ENCODE peak calls at places on chromosomes 11 and 22, in nine cellular contexts. G is astrocyte; B is Peyer's patch; O is mucosa of descending colon; L is CD8-positive, alpha-beta memory T cell; S is IMR-90; K is spleen; E is breast epithelium; F is stomach. P is an unnamed sample. For H3K9me3 and H3K36me3, the result is how much of the 10 kb centered on the place peaks cover.

GRCh38 chr11:18615628-18616392 is 16.2 kb downstream of the MISFA start:
- DNase-seq in G (peak), B (no peak), O (no peak), L (no peak), S (peak), K (no peak), E (no peak), F (no peak), P (no peak)

GRCh38 chr11:92827132-92827531 is 142.3 kb upstream of the MTNR1B start:
- DNase-seq in G (peak), B (no peak), O (no peak), L (no peak), S (no peak), K (no peak), E (no peak), F (no peak), P (no peak)

GRCh38 chr22:35986085-35986484 is 42.5 kb downstream of the RBFOX2 start:
- DNase-seq in G (peak), B (no peak), O (no peak), L (no peak), S (peak), K (no peak), E (no peak), F (no peak), P (no peak)

GRCh38 chr11:124460459-124460858 is 15.0 kb upstream of the OR8B8 start:
- DNase-seq in G (no peak), B (no peak), O (no peak), L (no peak), S (no peak), K (no peak), E (no peak), F (no peak), P (no peak)

GRCh38 chr11:72441647-72442267 is 7.4 kb upstream of the CLPB start:
- DNase-seq in G (peak), B (no peak), O (peak), L (no peak), S (peak), K (no peak), E (no peak), F (no peak), P (peak)

GRCh38 chr11:34232810-34233209 is 125.0 kb downstream of the ABTB2 start:
- DNase-seq in G (no peak), B (no peak), O (no peak), L (no peak), S (no peak), K (no peak), E (no peak), F (no peak), P (no peak)

GRCh38 chr22:22327723-22328122 is 83.1 kb downstream of the VPREB1 start:
- DNase-seq in G (no peak), B (no peak), O (no peak), L (no peak), S (no peak), K (peak), E (no peak), F (no peak), P (no peak)

GRCh38 chr11:72041364-72042058 is 38.8 kb downstream of the NUMA1 start:
- DNase-seq in G (peak), B (peak), O (peak), L (peak), S (peak), K (peak), E (peak), F (peak), P (peak)

GRCh38 chr22:49031746-49032330 is 795.8 kb downstream of the BRD1 start:
- DNase-seq in G (no peak), B (no peak), O (no peak), L (no peak), S (no peak), K (peak), E (no peak), F (no peak), P (no peak)
- H3K9me3 ChIP-seq in G (under half), B (under half), O (under half), L (under half), S (half or more), K (under half), E (under half), F (under half), P (under half)

DNA sequence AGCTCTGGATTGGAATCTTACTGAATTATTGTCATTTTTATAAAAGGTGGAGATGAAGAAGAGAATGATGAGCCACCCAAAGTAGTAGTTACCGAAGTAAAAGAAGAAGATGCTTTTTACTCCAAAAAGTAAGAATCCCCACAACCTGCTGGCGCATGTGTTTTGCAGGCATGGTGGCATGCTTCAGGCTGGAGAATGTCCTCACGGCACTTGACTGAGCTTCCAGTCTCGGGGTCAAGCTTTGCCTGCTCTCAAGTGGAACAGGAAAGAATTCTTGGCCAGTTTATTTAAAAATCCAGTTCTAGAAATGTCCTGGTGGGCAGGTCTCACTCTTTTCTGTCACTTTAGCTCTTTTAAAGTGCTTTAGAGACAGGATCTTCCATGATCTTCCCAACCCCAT is 17.5 kb downstream of the NUP50 start:
- DNase-seq in G (no peak), B (no peak), O (no peak), L (no peak), S (no peak), K (no peak), E (no peak), F (no peak), P (no peak)
- H3K36me3 ChIP-seq in G (under half), B (half or more), O (under half), L (half or more), S (half or more), K (under half), E (under half), F (half or more), P (half or more)

GRCh38 chr11:121499405-121499804 is 46.6 kb upstream of the SORL1-AS1 start:
- DNase-seq in G (no peak), B (no peak), O (no peak), L (no peak), S (no peak), K (no peak), E (no peak), F (no peak), P (no peak)
- H3K9me3 ChIP-seq in G (under half), B (under half), O (under half), L (under half), S (under half), K (under half), E (under half), F (under half), P (under half)

GRCh38 chr11:126512251-126512650 is 156.8 kb downstream of the ST3GAL4 start:
- DNase-seq in G (no peak), B (no peak), O (no peak), L (no peak), S (no peak), K (peak), E (no peak), F (no peak), P (no peak)
- H3K36me3 ChIP-seq in G (under half), B (under half), O (under half), L (under half), S (under half), K (under half), E (under half), F (under half), P (under half)

GRCh38 chr11:41943671-41944070 is 484.2 kb upstream of the LRRC4C start:
- DNase-seq in G (no peak), B (no peak), O (no peak), L (no peak), S (no peak), K (no peak), E (no peak), F (no peak), P (no peak)
- H3K9me3 ChIP-seq in G (under half), B (under half), O (under half), L (under half), S (under half), K (under half), E (under half), F (under half), P (under half)

DNA sequence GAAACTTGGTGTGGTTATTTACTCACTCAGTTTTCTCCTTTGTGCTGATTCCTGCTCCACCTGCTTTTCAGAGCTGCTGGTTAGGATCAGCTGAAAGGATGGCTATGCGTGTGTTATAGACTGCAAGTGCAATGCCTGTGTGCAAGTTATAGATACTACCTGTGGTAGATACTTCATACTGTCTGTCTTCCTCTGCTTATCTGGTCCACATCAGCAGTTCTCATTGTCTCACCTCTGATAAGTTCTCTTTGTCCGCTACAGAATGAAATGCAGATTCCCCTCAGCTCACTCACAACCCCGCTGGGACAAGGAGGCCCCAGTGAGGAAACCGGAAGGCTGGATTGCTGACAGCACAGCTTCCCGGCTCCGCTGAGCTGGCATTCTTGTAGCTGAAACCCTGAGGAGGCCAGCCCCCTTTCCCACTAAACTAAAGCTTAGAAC is 37.5 kb upstream of the LYVE1 start:
- DNase-seq in G (peak), B (peak), O (peak), L (no peak), S (peak), K (peak), E (no peak), F (peak), P (no peak)
- H3K36me3 ChIP-seq in G (under half), B (under half), O (under half), L (under half), S (under half), K (under half), E (under half), F (under half), P (under half)

GRCh38 chr22:11605468-11605981 is 3922.5 kb upstream of the OR11H1 start:
- DNase-seq in G (no peak), B (no peak), O (no peak), L (no peak), S (no peak), K (peak), E (no peak), F (no peak), P (no peak)
- H3K9me3 ChIP-seq in G (under half), B (half or more), O (half or more), L (under half), S (under half), K (half or more), E (half or more), F (under half), P (under half)

GRCh38 chr22:31269892-31270574 is 22.3 kb downstream of the PIK3IP1 start:
- DNase-seq in G (no peak), B (no peak), O (no peak), L (no peak), S (no peak), K (no peak), E (no peak), F (no peak), P (no peak)

GRCh38 chr22:31274017-31274416 is 18.3 kb downstream of the PIK3IP1 start:
- DNase-seq in G (no peak), B (no peak), O (no peak), L (no peak), S (no peak), K (no peak), E (no peak), F (peak), P (no peak)

GRCh38 chr22:31272522-31273446 is 19.5 kb downstream of the PIK3IP1 start:
- DNase-seq in G (no peak), B (peak), O (peak), L (no peak), S (peak), K (no peak), E (no peak), F (peak), P (peak)

GRCh38 chr22:31271026-31271425 is 21.3 kb downstream of the PIK3IP1 start:
- DNase-seq in G (no peak), B (no peak), O (no peak), L (no peak), S (no peak), K (no peak), E (no peak), F (no peak), P (no peak)

GRCh38 chr22:31271485-31271884 is 20.8 kb downstream of the PIK3IP1 start:
- DNase-seq in G (peak), B (no peak), O (no peak), L (no peak), S (no peak), K (no peak), E (no peak), F (no peak), P (no peak)
- H3K36me3 ChIP-seq in G (under half), B (half or more), O (under half), L (under half), S (under half), K (under half), E (under half), F (under half), P (under half)

GRCh38 chr22:47369020-47369419 is 606.6 kb downstream of the TBC1D22A start:
- DNase-seq in G (no peak), B (no peak), O (no peak), L (no peak), S (no peak), K (no peak), E (no peak), F (peak), P (no peak)
- H3K9me3 ChIP-seq in G (under half), B (under half), O (under half), L (under half), S (under half), K (under half), E (under half), F (under half), P (under half)

GRCh38 chr11:105229257-105229656 is 89.7 kb upstream of the CARD18 start:
- DNase-seq in G (peak), B (no peak), O (no peak), L (no peak), S (peak), K (no peak), E (no peak), F (no peak), P (no peak)

GRCh38 chr11:105226062-105226461 is 86.5 kb upstream of the CARD18 start:
- DNase-seq in G (peak), B (no peak), O (no peak), L (no peak), S (peak), K (no peak), E (no peak), F (no peak), P (no peak)

GRCh38 chr11:105220175-105220574 is 80.6 kb upstream of the CARD18 start:
- DNase-seq in G (no peak), B (no peak), O (no peak), L (no peak), S (no peak), K (no peak), E (no peak), F (no peak), P (no peak)

GRCh38 chr11:105227363-105227762 is 87.8 kb upstream of the CARD18 start:
- DNase-seq in G (no peak), B (no peak), O (no peak), L (no peak), S (no peak), K (no peak), E (no peak), F (no peak), P (no peak)

DNA sequence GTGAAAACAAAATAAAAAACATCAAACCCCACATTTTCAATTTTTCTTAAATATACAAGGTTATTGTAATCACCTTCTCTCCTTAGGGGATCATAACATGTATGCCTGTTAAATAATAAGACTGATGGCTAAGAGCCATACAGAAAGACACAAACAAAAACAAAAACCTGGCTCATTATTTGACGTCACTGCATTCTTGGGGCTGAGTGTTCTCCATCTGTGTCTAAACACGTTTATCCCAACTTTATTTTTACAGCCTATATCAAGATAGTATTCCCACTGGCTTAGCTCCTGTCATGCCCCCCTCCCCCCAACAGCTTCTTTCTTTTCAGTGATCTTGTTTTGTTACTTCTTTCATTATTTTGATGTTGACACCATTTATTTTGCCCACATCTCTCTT is 85.3 kb upstream of the CARD18 start:
- DNase-seq in G (no peak), B (no peak), O (no peak), L (no peak), S (no peak), K (no peak), E (no peak), F (no peak), P (no peak)
- H3K36me3 ChIP-seq in G (under half), B (under half), O (under half), L (under half), S (under half), K (under half), E (under half), F (under half), P (under half)

P was measured in MG63.